ENCODE peak calls at places on chromosomes 4 and X, in five cellular contexts. L is IMR-90, G is H1, U is trophoblast cell, Q is neuronal stem cell. D is an unnamed sample.
A peak's percentile ranks its signal among the peaks of the same experiment; 100 is the strongest.

GRCh38 chrX:41491267-41492004 is 44.3 kb downstream of the NYX start:
- DNase-seq in G (no peak), U (peak; percentile 84), Q (peak; percentile 56), L (peak; percentile 96), D (peak; percentile 95)

GRCh38 chrX:47723689-47724088 is 64.7 kb upstream of the UXT start:
- DNase-seq in G (no peak), U (peak; percentile 53), L (no peak), Q (no peak), D (no peak)

GRCh38 chr4:122577808-122578781 is 42.8 kb downstream of the IL21 start:
- DNase-seq in Q (peak; percentile 23), G (no peak), L (peak; percentile 38), U (peak; percentile 80), D (peak; percentile 71)

GRCh38 chr4:499563-499962 is 553 bp downstream of the PIGG start:
- DNase-seq in G (no peak), U (no peak), Q (no peak), L (no peak), D (peak; percentile 3)

GRCh38 chr4:23373269-23373668 is 516.6 kb downstream of the PPARGC1A start:
- DNase-seq in Q (no peak), U (peak; percentile 68), L (peak; percentile 4), G (no peak), D (peak; percentile 20)

GRCh38 chr4:162229670-162230069 is 65.9 kb upstream of the FSTL5 start:
- DNase-seq in Q (no peak), U (no peak), L (no peak), G (no peak), D (peak; percentile 2)

GRCh38 chr4:69649629-69650028 is 3.4 kb downstream of the UGT2A1 start:
- DNase-seq in L (no peak), Q (no peak), G (no peak), U (peak; percentile 46), D (no peak)

GRCh38 chr4:6473264-6474052 is 1.0 kb upstream of the PPP2R2C start:
- DNase-seq in Q (no peak), G (no peak), L (no peak), U (no peak), D (no peak)

GRCh38 chr4:7021930-7022658 is 21.1 kb upstream of the TADA2B start:
- DNase-seq in L (peak; percentile 89), Q (no peak), U (peak; percentile 99), G (no peak), D (peak; percentile 96)

GRCh38 chr4:165515201-165515600 is 136.4 kb downstream of the CPE start:
- DNase-seq in Q (no peak), U (no peak), L (no peak), G (no peak), D (no peak)

DNA sequence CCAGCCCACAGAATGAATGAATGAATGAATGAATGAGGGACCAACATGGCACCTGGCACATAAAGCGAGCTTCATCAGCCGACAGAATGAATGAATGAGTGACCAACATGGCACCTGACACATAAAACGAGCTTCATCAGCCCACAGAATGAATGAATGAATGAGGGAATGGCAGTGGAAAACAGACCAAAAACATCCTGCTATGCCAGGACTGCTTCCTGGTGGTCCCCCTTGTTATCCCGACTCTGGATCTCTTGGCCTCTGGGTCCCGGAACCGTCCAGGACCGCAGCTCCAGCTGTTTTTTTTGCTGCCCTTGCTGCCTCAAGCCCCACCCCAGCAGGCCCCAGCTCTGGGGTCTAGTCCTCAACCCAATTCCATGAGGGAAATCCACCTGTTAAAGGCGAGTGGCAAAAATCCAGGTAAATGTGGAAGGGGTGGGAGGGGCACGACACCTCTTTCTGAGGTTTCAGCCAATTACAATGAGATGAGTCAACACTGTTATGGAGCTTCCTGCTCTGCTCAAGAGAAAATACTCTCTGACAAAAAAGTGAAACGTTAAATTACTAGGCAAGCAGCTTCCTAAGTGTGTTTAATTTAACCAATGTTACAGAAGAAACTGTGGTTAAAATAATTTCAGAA is 72.0 kb upstream of the MTNR1A start:
- DNase-seq in U (peak; percentile 34), Q (no peak), L (peak; percentile 52), G (no peak), D (peak; percentile 45)
- H3K4me3 ChIP-seq in U (no peak overlapping the region), Q (no peak overlapping the region), L (no peak overlapping the region), G (no peak overlapping the region), D (no peak overlapping the region)

DNA sequence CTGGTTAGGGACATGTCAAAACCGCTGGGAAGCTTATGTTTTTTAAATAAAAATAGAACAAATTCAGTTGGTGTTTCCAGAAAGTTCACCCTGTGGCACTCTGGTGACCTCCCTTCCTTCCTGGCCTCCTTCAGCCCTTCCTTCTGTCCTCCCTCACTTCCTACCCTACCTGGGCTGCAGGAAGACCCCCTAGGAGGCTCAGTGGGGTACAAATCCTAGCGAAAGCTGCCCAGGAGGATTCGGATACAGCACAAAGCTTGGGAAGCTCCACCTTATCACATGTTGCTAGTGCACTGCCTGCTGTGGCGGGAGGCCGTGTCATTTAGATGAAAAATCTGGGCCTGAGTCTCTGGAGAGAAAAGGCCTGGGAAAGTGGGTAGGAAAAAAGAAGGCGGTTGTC is 60.5 kb downstream of the FHDC1 start:
- DNase-seq in L (no peak), G (no peak), Q (no peak), U (peak; percentile 18), D (no peak)
- H4K91ac ChIP-seq in L (no peak overlapping the region), G (peak overlapping the region; percentile 68), Q (no peak overlapping the region), U (peak overlapping the region; percentile 89), D (no peak overlapping the region)

GRCh38 chrX:24025741-24026402 is 1.1 kb downstream of the KLHL15 start:
- DNase-seq in Q (no peak), L (peak; percentile 81), U (peak; percentile 67), G (no peak), D (peak; percentile 76)
- H3K18ac ChIP-seq in Q (peak overlapping the region; percentile 81), L (peak overlapping the region; percentile 87), U (peak overlapping the region; percentile 86), G (no peak overlapping the region), D (peak overlapping the region; percentile 52)

DNA sequence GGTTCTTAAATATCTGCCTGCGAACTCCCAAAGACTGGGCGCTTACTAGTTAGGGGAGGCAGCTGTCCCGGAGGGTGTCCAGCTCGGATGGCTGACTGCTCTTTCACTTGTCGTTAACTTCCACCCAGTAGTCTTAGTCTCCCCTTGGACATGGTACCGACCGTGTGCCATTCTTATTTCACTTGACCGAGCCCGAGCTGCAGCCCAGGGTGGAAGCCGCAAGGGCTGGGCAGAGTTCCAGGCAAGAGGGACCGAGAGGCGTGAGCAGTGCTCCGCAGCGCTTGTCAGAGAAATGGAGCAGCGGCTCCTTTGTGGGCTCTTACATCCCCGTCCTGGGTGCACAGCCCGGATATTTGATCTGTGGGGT is 347 bp upstream of the SLITRK2 start:
- DNase-seq in Q (no peak), U (no peak), G (no peak), L (no peak), D (no peak)
- H3K4me3 ChIP-seq in Q (peak overlapping the region; percentile 72), U (no peak overlapping the region), G (peak overlapping the region; percentile 65), L (no peak overlapping the region), D (no peak overlapping the region)

GRCh38 chrX:40173662-40174593 is 76.2 kb upstream of the BCOR start:
- DNase-seq in L (no peak), U (peak; percentile 90), G (no peak), Q (no peak), D (peak; percentile 92)

GRCh38 chrX:40170830-40171512 is 73.2 kb upstream of the BCOR start:
- DNase-seq in U (no peak), Q (no peak), L (no peak), G (no peak), D (peak; percentile 69)

GRCh38 chrX:40171513-40172168 is 73.9 kb upstream of the BCOR start:
- DNase-seq in U (peak; percentile 40), Q (no peak), L (no peak), G (no peak), D (peak; percentile 86)

GRCh38 chrX:40172980-40173661 is 75.4 kb upstream of the BCOR start:
- DNase-seq in U (no peak), Q (no peak), L (no peak), G (no peak), D (peak; percentile 22)

DNA sequence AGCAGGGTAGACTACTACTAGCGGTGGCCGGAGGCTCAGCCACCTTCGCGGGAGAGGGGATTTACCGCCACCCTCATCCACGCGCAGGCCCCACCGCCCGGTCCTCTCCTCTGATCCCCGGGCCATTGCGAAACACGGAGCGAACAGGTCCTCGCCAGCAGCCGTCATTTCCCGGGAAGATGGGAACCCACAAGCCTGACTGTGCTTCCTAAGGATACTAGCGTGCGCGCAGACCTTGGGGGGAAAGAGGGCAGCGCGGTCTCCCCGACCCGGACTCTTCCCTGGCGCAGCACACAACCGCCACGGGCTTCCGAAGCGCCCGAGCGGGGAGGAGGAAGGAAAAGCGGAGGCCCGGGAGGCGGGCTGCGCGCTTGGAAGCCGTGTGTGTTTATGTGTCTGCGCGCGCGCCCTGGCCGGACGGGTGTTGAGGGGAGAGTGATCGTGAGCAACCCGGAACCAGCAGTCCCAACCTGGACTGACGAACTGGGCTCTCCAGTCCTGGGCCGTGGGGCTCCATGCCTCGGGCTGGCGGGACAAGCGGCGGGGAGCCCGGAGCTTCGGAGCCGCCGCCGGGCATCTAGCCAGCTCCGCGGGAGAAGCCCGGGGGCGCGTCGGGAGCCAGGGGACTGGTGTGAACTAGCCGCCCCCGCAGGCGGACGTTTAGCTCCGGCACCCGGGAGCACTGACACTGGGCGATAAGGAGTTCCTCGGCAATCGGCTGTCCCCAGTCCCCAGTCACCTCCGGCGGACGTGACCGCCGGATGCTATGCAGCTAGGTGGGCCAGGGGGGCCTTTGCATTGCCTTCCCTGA is 74.6 kb upstream of the BCOR start:
- DNase-seq in G (no peak), Q (no peak), L (peak; percentile 44), U (peak; percentile 60), D (peak; percentile 90)
- H4K91ac ChIP-seq in G (peak overlapping the region; percentile 98), Q (no peak overlapping the region), L (peak overlapping the region; percentile 56), U (peak overlapping the region; percentile 26), D (peak overlapping the region; percentile 98)

GRCh38 chrX:149628768-149629167 is 2.8 kb downstream of the TMEM185A start:
- DNase-seq in L (no peak), U (no peak), Q (no peak), G (no peak), D (no peak)

GRCh38 chrX:149631293-149632165 is at the start of gene TMEM185A:
- DNase-seq in U (peak; percentile 68), G (peak; percentile 13), L (peak; percentile 32), Q (peak; percentile 69), D (peak; percentile 64)

GRCh38 chrX:149629730-149630387 is 1.7 kb downstream of the TMEM185A start:
- DNase-seq in U (no peak), G (no peak), L (no peak), Q (no peak), D (no peak)

GRCh38 chrX:149628280-149628679 is 3.3 kb downstream of the TMEM185A start:
- DNase-seq in Q (no peak), G (no peak), U (no peak), L (no peak), D (no peak)

GRCh38 chrX:149630681-149631292 is 805 bp downstream of the TMEM185A start:
- DNase-seq in G (no peak), Q (no peak), L (peak; percentile 55), U (peak; percentile 8), D (peak; percentile 74)
- H3K18ac ChIP-seq in G (no peak overlapping the region), Q (no peak overlapping the region), L (no peak overlapping the region), U (no peak overlapping the region), D (no peak overlapping the region)

GRCh38 chrX:30576881-30577280 is 685 bp downstream of the TASL start:
- DNase-seq in Q (no peak), L (no peak), G (no peak), U (no peak), D (no peak)
- H3K4me3 ChIP-seq in Q (no peak overlapping the region), L (no peak overlapping the region), G (no peak overlapping the region), U (no peak overlapping the region), D (no peak overlapping the region)

D was measured in mesenchymal stem cell.